ENCODE peak calls at places on chromosome 4, in ten cellular contexts. One of them, this sample, is unnamed.

GRCh38 chr4:88675543-88675942 is 22.1 kb downstream of the NAP1L5 start:
- DNase-seq in T-cell: no peak
- DNase-seq in HFFc6: no peak
- DNase-seq in stimulated activated CD4-positive, alpha-beta T cell treated with anti-CD3 and anti-CD28 coated beads, Interleukin-4, amount 100 ng/mL, for 48 hours: no peak
- DNase-seq in RKO: no peak
- DNase-seq in renal cortical epithelial cell: no peak
- DNase-seq in glutamatergic neuron: no peak
- DNase-seq in WTC11: no peak
- DNase-seq in iPS-NIHi11: no peak
- DNase-seq in suprapubic skin: no peak
- DNase-seq in this sample: no peak

GRCh38 chr4:17785858-17786257 is 4.4 kb upstream of the FAM184B start:
- DNase-seq in stimulated activated CD4-positive, alpha-beta T cell treated with anti-CD3 and anti-CD28 coated beads, Interleukin-4, amount 100 ng/mL, for 48 hours: no peak
- DNase-seq in HFFc6: no peak
- DNase-seq in suprapubic skin: no peak
- DNase-seq in RKO: peak; percentile 16
- DNase-seq in renal cortical epithelial cell: no peak
- DNase-seq in glutamatergic neuron: no peak
- DNase-seq in WTC11: no peak
- DNase-seq in T-cell: no peak
- DNase-seq in iPS-NIHi11: no peak
- DNase-seq in this sample: no peak

GRCh38 chr4:138912714-138913340 is 102.8 kb upstream of the NOCT start:
- DNase-seq in glutamatergic neuron: no peak
- DNase-seq in T-cell: no peak
- DNase-seq in suprapubic skin: no peak
- DNase-seq in stimulated activated CD4-positive, alpha-beta T cell treated with anti-CD3 and anti-CD28 coated beads, Interleukin-4, amount 100 ng/mL, for 48 hours: no peak
- DNase-seq in renal cortical epithelial cell: no peak
- DNase-seq in HFFc6: no peak
- DNase-seq in WTC11: no peak
- DNase-seq in iPS-NIHi11: no peak
- DNase-seq in RKO: no peak
- DNase-seq in this sample: no peak

GRCh38 chr4:115113382-115114106 is at the start of gene NDST4:
- DNase-seq in RKO: peak; percentile 16
- DNase-seq in T-cell: no peak
- DNase-seq in stimulated activated CD4-positive, alpha-beta T cell treated with anti-CD3 and anti-CD28 coated beads, Interleukin-4, amount 100 ng/mL, for 48 hours: no peak
- DNase-seq in glutamatergic neuron: peak; percentile 29
- DNase-seq in renal cortical epithelial cell: peak; percentile 58
- DNase-seq in suprapubic skin: no peak
- DNase-seq in HFFc6: no peak
- DNase-seq in WTC11: no peak
- DNase-seq in iPS-NIHi11: peak; percentile 13
- DNase-seq in this sample: no peak

GRCh38 chr4:181971973-181972372 is 271.2 kb upstream of the TENM3 start:
- DNase-seq in suprapubic skin: no peak
- DNase-seq in renal cortical epithelial cell: no peak
- DNase-seq in glutamatergic neuron: no peak
- DNase-seq in RKO: no peak
- DNase-seq in HFFc6: peak; percentile 23
- DNase-seq in T-cell: no peak
- DNase-seq in WTC11: no peak
- DNase-seq in iPS-NIHi11: no peak
- DNase-seq in stimulated activated CD4-positive, alpha-beta T cell treated with anti-CD3 and anti-CD28 coated beads, Interleukin-4, amount 100 ng/mL, for 48 hours: no peak
- DNase-seq in this sample: no peak

GRCh38 chr4:81039351-81040174 is 9.1 kb downstream of the BMP3 start:
- DNase-seq in HFFc6: no peak
- DNase-seq in iPS-NIHi11: no peak
- DNase-seq in RKO: no peak
- DNase-seq in suprapubic skin: no peak
- DNase-seq in renal cortical epithelial cell: peak; percentile 51
- DNase-seq in glutamatergic neuron: no peak
- DNase-seq in WTC11: no peak
- DNase-seq in stimulated activated CD4-positive, alpha-beta T cell treated with anti-CD3 and anti-CD28 coated beads, Interleukin-4, amount 100 ng/mL, for 48 hours: no peak
- DNase-seq in T-cell: no peak
- DNase-seq in this sample: no peak

GRCh38 chr4:57607616-57608150 is 497.5 kb upstream of the IGFBP7 start:
- DNase-seq in T-cell: no peak
- DNase-seq in HFFc6: no peak
- DNase-seq in RKO: no peak
- DNase-seq in iPS-NIHi11: no peak
- DNase-seq in renal cortical epithelial cell: peak; percentile 25
- DNase-seq in stimulated activated CD4-positive, alpha-beta T cell treated with anti-CD3 and anti-CD28 coated beads, Interleukin-4, amount 100 ng/mL, for 48 hours: no peak
- DNase-seq in WTC11: no peak
- DNase-seq in suprapubic skin: no peak
- DNase-seq in glutamatergic neuron: no peak
- DNase-seq in this sample: no peak

GRCh38 chr4:10590896-10591295 is 93.7 kb downstream of the CLNK start:
- DNase-seq in suprapubic skin: no peak
- DNase-seq in renal cortical epithelial cell: no peak
- DNase-seq in iPS-NIHi11: no peak
- DNase-seq in stimulated activated CD4-positive, alpha-beta T cell treated with anti-CD3 and anti-CD28 coated beads, Interleukin-4, amount 100 ng/mL, for 48 hours: no peak
- DNase-seq in WTC11: no peak
- DNase-seq in T-cell: no peak
- DNase-seq in RKO: no peak
- DNase-seq in HFFc6: peak; percentile 52
- DNase-seq in glutamatergic neuron: no peak
- DNase-seq in this sample: no peak

GRCh38 chr4:80295841-80296240 is 29.4 kb downstream of the FGF5 start:
- DNase-seq in RKO: no peak
- DNase-seq in HFFc6: peak; percentile 41
- DNase-seq in suprapubic skin: no peak
- DNase-seq in iPS-NIHi11: no peak
- DNase-seq in stimulated activated CD4-positive, alpha-beta T cell treated with anti-CD3 and anti-CD28 coated beads, Interleukin-4, amount 100 ng/mL, for 48 hours: no peak
- DNase-seq in renal cortical epithelial cell: peak; percentile 27
- DNase-seq in T-cell: no peak
- DNase-seq in glutamatergic neuron: no peak
- DNase-seq in WTC11: no peak
- DNase-seq in this sample: no peak

GRCh38 chr4:118034061-118034785 is at the start of gene NDST3:
- DNase-seq in RKO: no peak
- DNase-seq in T-cell: no peak
- DNase-seq in suprapubic skin: no peak
- DNase-seq in glutamatergic neuron: peak; percentile 82
- DNase-seq in iPS-NIHi11: peak; percentile 74
- DNase-seq in WTC11: peak; percentile 69
- DNase-seq in HFFc6: peak; percentile 10
- DNase-seq in renal cortical epithelial cell: peak; percentile 78
- DNase-seq in stimulated activated CD4-positive, alpha-beta T cell treated with anti-CD3 and anti-CD28 coated beads, Interleukin-4, amount 100 ng/mL, for 48 hours: no peak
- DNase-seq in this sample: no peak

GRCh38 chr4:163613375-163613774 is 118.9 kb downstream of the TMA16 start:
- DNase-seq in WTC11: no peak
- DNase-seq in stimulated activated CD4-positive, alpha-beta T cell treated with anti-CD3 and anti-CD28 coated beads, Interleukin-4, amount 100 ng/mL, for 48 hours: no peak
- DNase-seq in renal cortical epithelial cell: no peak
- DNase-seq in HFFc6: no peak
- DNase-seq in RKO: no peak
- DNase-seq in T-cell: no peak
- DNase-seq in iPS-NIHi11: no peak
- DNase-seq in suprapubic skin: no peak
- DNase-seq in glutamatergic neuron: no peak
- DNase-seq in this sample: no peak

GRCh38 chr4:139611391-139611790 is 54.2 kb upstream of the MGST2 start:
- DNase-seq in glutamatergic neuron: no peak
- DNase-seq in RKO: no peak
- DNase-seq in T-cell: no peak
- DNase-seq in WTC11: no peak
- DNase-seq in iPS-NIHi11: no peak
- DNase-seq in HFFc6: no peak
- DNase-seq in renal cortical epithelial cell: no peak
- DNase-seq in stimulated activated CD4-positive, alpha-beta T cell treated with anti-CD3 and anti-CD28 coated beads, Interleukin-4, amount 100 ng/mL, for 48 hours: no peak
- DNase-seq in suprapubic skin: no peak
- DNase-seq in this sample: no peak

GRCh38 chr4:174522183-174523002 is at the start of gene HPGD:
- DNase-seq in suprapubic skin: peak; percentile 82
- DNase-seq in glutamatergic neuron: peak; percentile 58
- DNase-seq in RKO: no peak
- DNase-seq in iPS-NIHi11: peak; percentile 48
- DNase-seq in WTC11: peak; percentile 62
- DNase-seq in T-cell: peak; percentile 71
- DNase-seq in renal cortical epithelial cell: no peak
- DNase-seq in stimulated activated CD4-positive, alpha-beta T cell treated with anti-CD3 and anti-CD28 coated beads, Interleukin-4, amount 100 ng/mL, for 48 hours: peak; percentile 22
- DNase-seq in HFFc6: no peak
- DNase-seq in this sample: peak; percentile 90

GRCh38 chr4:61786226-61786625 is 586.1 kb downstream of the ADGRL3 start:
- DNase-seq in suprapubic skin: no peak
- DNase-seq in WTC11: no peak
- DNase-seq in HFFc6: no peak
- DNase-seq in glutamatergic neuron: no peak
- DNase-seq in iPS-NIHi11: no peak
- DNase-seq in T-cell: no peak
- DNase-seq in stimulated activated CD4-positive, alpha-beta T cell treated with anti-CD3 and anti-CD28 coated beads, Interleukin-4, amount 100 ng/mL, for 48 hours: no peak
- DNase-seq in renal cortical epithelial cell: no peak
- DNase-seq in RKO: no peak
- DNase-seq in this sample: no peak

GRCh38 chr4:3817561-3817960 is 51.4 kb downstream of the ADRA2C start:
- DNase-seq in renal cortical epithelial cell: no peak
- DNase-seq in stimulated activated CD4-positive, alpha-beta T cell treated with anti-CD3 and anti-CD28 coated beads, Interleukin-4, amount 100 ng/mL, for 48 hours: no peak
- DNase-seq in suprapubic skin: no peak
- DNase-seq in HFFc6: no peak
- DNase-seq in iPS-NIHi11: no peak
- DNase-seq in RKO: no peak
- DNase-seq in WTC11: no peak
- DNase-seq in glutamatergic neuron: no peak
- DNase-seq in T-cell: no peak
- DNase-seq in this sample: no peak

GRCh38 chr4:7003879-7004240 is 39.3 kb upstream of the TADA2B start:
- DNase-seq in WTC11: no peak
- DNase-seq in HFFc6: no peak
- DNase-seq in renal cortical epithelial cell: no peak
- DNase-seq in glutamatergic neuron: no peak
- DNase-seq in stimulated activated CD4-positive, alpha-beta T cell treated with anti-CD3 and anti-CD28 coated beads, Interleukin-4, amount 100 ng/mL, for 48 hours: no peak
- DNase-seq in suprapubic skin: no peak
- DNase-seq in T-cell: no peak
- DNase-seq in RKO: no peak
- DNase-seq in iPS-NIHi11: no peak
- DNase-seq in this sample: no peak

GRCh38 chr4:103306870-103307345 is 108.8 kb upstream of the CENPE start:
- DNase-seq in suprapubic skin: peak; percentile 76
- DNase-seq in HFFc6: no peak
- DNase-seq in stimulated activated CD4-positive, alpha-beta T cell treated with anti-CD3 and anti-CD28 coated beads, Interleukin-4, amount 100 ng/mL, for 48 hours: no peak
- DNase-seq in RKO: no peak
- DNase-seq in glutamatergic neuron: no peak
- DNase-seq in iPS-NIHi11: peak; percentile 14
- DNase-seq in renal cortical epithelial cell: no peak
- DNase-seq in T-cell: no peak
- DNase-seq in WTC11: no peak
- DNase-seq in this sample: no peak

GRCh38 chr4:81256059-81256635 is 41.1 kb upstream of the PRKG2 start:
- DNase-seq in HFFc6: no peak
- DNase-seq in iPS-NIHi11: no peak
- DNase-seq in WTC11: no peak
- DNase-seq in suprapubic skin: no peak
- DNase-seq in RKO: no peak
- DNase-seq in glutamatergic neuron: no peak
- DNase-seq in renal cortical epithelial cell: no peak
- DNase-seq in T-cell: no peak
- DNase-seq in stimulated activated CD4-positive, alpha-beta T cell treated with anti-CD3 and anti-CD28 coated beads, Interleukin-4, amount 100 ng/mL, for 48 hours: no peak
- DNase-seq in this sample: no peak

GRCh38 chr4:8736083-8736825 is 135.4 kb downstream of the HMX1 start:
- DNase-seq in iPS-NIHi11: no peak
- DNase-seq in suprapubic skin: no peak
- DNase-seq in T-cell: no peak
- DNase-seq in HFFc6: no peak
- DNase-seq in glutamatergic neuron: no peak
- DNase-seq in renal cortical epithelial cell: no peak
- DNase-seq in RKO: no peak
- DNase-seq in stimulated activated CD4-positive, alpha-beta T cell treated with anti-CD3 and anti-CD28 coated beads, Interleukin-4, amount 100 ng/mL, for 48 hours: no peak
- DNase-seq in WTC11: no peak
- DNase-seq in this sample: no peak

GRCh38 chr4:88759039-88759631 is 61.5 kb upstream of the NAP1L5 start:
- DNase-seq in iPS-NIHi11: no peak
- DNase-seq in stimulated activated CD4-positive, alpha-beta T cell treated with anti-CD3 and anti-CD28 coated beads, Interleukin-4, amount 100 ng/mL, for 48 hours: no peak
- DNase-seq in T-cell: no peak
- DNase-seq in glutamatergic neuron: peak; percentile 35
- DNase-seq in HFFc6: peak; percentile 16
- DNase-seq in suprapubic skin: no peak
- DNase-seq in WTC11: peak; percentile 26
- DNase-seq in RKO: no peak
- DNase-seq in renal cortical epithelial cell: peak; percentile 81
- DNase-seq in this sample: no peak

GRCh38 chr4:99028187-99028586 is 32.7 kb downstream of the METAP1 start:
- DNase-seq in stimulated activated CD4-positive, alpha-beta T cell treated with anti-CD3 and anti-CD28 coated beads, Interleukin-4, amount 100 ng/mL, for 48 hours: no peak
- DNase-seq in glutamatergic neuron: no peak
- DNase-seq in T-cell: no peak
- DNase-seq in RKO: peak; percentile 25
- DNase-seq in WTC11: no peak
- DNase-seq in renal cortical epithelial cell: peak; percentile 83
- DNase-seq in iPS-NIHi11: no peak
- DNase-seq in HFFc6: peak; percentile 58
- DNase-seq in suprapubic skin: no peak
- DNase-seq in this sample: no peak

GRCh38 chr4:108794136-108794535 is 31.3 kb upstream of the ETNPPL start:
- DNase-seq in glutamatergic neuron: no peak
- DNase-seq in HFFc6: peak; percentile 3
- DNase-seq in renal cortical epithelial cell: peak; percentile 54
- DNase-seq in T-cell: no peak
- DNase-seq in stimulated activated CD4-positive, alpha-beta T cell treated with anti-CD3 and anti-CD28 coated beads, Interleukin-4, amount 100 ng/mL, for 48 hours: no peak
- DNase-seq in RKO: no peak
- DNase-seq in WTC11: no peak
- DNase-seq in suprapubic skin: no peak
- DNase-seq in iPS-NIHi11: no peak
- DNase-seq in this sample: no peak

GRCh38 chr4:172553216-172553615 is 615.4 kb upstream of the GALNT7 start:
- DNase-seq in HFFc6: no peak
- DNase-seq in iPS-NIHi11: no peak
- DNase-seq in suprapubic skin: no peak
- DNase-seq in RKO: no peak
- DNase-seq in renal cortical epithelial cell: no peak
- DNase-seq in WTC11: no peak
- DNase-seq in glutamatergic neuron: no peak
- DNase-seq in stimulated activated CD4-positive, alpha-beta T cell treated with anti-CD3 and anti-CD28 coated beads, Interleukin-4, amount 100 ng/mL, for 48 hours: no peak
- DNase-seq in T-cell: no peak
- DNase-seq in this sample: no peak

GRCh38 chr4:101695176-101695575 is 95.4 kb upstream of the BANK1 start:
- DNase-seq in iPS-NIHi11: no peak
- DNase-seq in HFFc6: no peak
- DNase-seq in renal cortical epithelial cell: peak; percentile 33
- DNase-seq in suprapubic skin: no peak
- DNase-seq in glutamatergic neuron: no peak
- DNase-seq in WTC11: no peak
- DNase-seq in T-cell: no peak
- DNase-seq in RKO: no peak
- DNase-seq in stimulated activated CD4-positive, alpha-beta T cell treated with anti-CD3 and anti-CD28 coated beads, Interleukin-4, amount 100 ng/mL, for 48 hours: no peak
- DNase-seq in this sample: no peak

GRCh38 chr4:118224239-118224829 is 128.5 kb downstream of the PRSS12 start:
- DNase-seq in WTC11: no peak
- DNase-seq in T-cell: no peak
- DNase-seq in iPS-NIHi11: peak; percentile 37
- DNase-seq in RKO: peak; percentile 88
- DNase-seq in glutamatergic neuron: no peak
- DNase-seq in renal cortical epithelial cell: peak; percentile 79
- DNase-seq in suprapubic skin: no peak
- DNase-seq in HFFc6: peak; percentile 41
- DNase-seq in stimulated activated CD4-positive, alpha-beta T cell treated with anti-CD3 and anti-CD28 coated beads, Interleukin-4, amount 100 ng/mL, for 48 hours: no peak
- DNase-seq in this sample: no peak

GRCh38 chr4:149708513-149709175 is 107.0 kb downstream of the IQCM start:
- DNase-seq in RKO: peak; percentile 25
- DNase-seq in iPS-NIHi11: no peak
- DNase-seq in glutamatergic neuron: no peak
- DNase-seq in HFFc6: peak; percentile 60
- DNase-seq in renal cortical epithelial cell: peak; percentile 97
- DNase-seq in WTC11: no peak
- DNase-seq in suprapubic skin: no peak
- DNase-seq in T-cell: no peak
- DNase-seq in stimulated activated CD4-positive, alpha-beta T cell treated with anti-CD3 and anti-CD28 coated beads, Interleukin-4, amount 100 ng/mL, for 48 hours: no peak
- DNase-seq in this sample: no peak

GRCh38 chr4:140099993-140100392 is 54.0 kb downstream of the MAML3 start:
- DNase-seq in WTC11: no peak
- DNase-seq in HFFc6: no peak
- DNase-seq in T-cell: no peak
- DNase-seq in renal cortical epithelial cell: no peak
- DNase-seq in stimulated activated CD4-positive, alpha-beta T cell treated with anti-CD3 and anti-CD28 coated beads, Interleukin-4, amount 100 ng/mL, for 48 hours: no peak
- DNase-seq in RKO: no peak
- DNase-seq in suprapubic skin: peak; percentile 79
- DNase-seq in iPS-NIHi11: no peak
- DNase-seq in glutamatergic neuron: peak; percentile 22
- DNase-seq in this sample: peak; percentile 70

GRCh38 chr4:8101213-8101781 is 57.3 kb downstream of the ABLIM2 start:
- DNase-seq in renal cortical epithelial cell: peak; percentile 50
- DNase-seq in glutamatergic neuron: no peak
- DNase-seq in suprapubic skin: no peak
- DNase-seq in T-cell: no peak
- DNase-seq in WTC11: no peak
- DNase-seq in iPS-NIHi11: no peak
- DNase-seq in RKO: no peak
- DNase-seq in HFFc6: no peak
- DNase-seq in stimulated activated CD4-positive, alpha-beta T cell treated with anti-CD3 and anti-CD28 coated beads, Interleukin-4, amount 100 ng/mL, for 48 hours: no peak
- DNase-seq in this sample: peak; percentile 81